ENCODE peak calls at places on chromosomes 2 and 18, in nine cellular contexts. One of them, this sample, is unnamed. For H3K9me3 and H3K4me1, the result is how much of the 10 kb centered on the place peaks cover.

GRCh38 chr2:159124441-159124911 is 156.0 kb downstream of the TANC1 start:
- DNase-seq in neuronal stem cell: no peak
- DNase-seq in BE2C: no peak
- DNase-seq in stomach: peak
- DNase-seq in ovary: peak
- DNase-seq in tibial artery: no peak
- DNase-seq in aorta: peak
- DNase-seq in iPS DF 6.9: no peak
- DNase-seq in CD8-positive, alpha-beta T cell: no peak
- DNase-seq in this sample: peak

GRCh38 chr2:216302981-216303676 is 69.2 kb downstream of the MARCHF4 start:
- DNase-seq in ovary: no peak
- DNase-seq in BE2C: no peak
- DNase-seq in aorta: no peak
- DNase-seq in iPS DF 6.9: no peak
- DNase-seq in CD8-positive, alpha-beta T cell: no peak
- DNase-seq in stomach: no peak
- DNase-seq in neuronal stem cell: no peak
- DNase-seq in tibial artery: no peak
- DNase-seq in this sample: no peak

GRCh38 chr2:167869200-167869599 is 378.2 kb downstream of the STK39 start:
- DNase-seq in aorta: no peak
- DNase-seq in ovary: no peak
- DNase-seq in stomach: no peak
- DNase-seq in BE2C: no peak
- DNase-seq in CD8-positive, alpha-beta T cell: no peak
- DNase-seq in iPS DF 6.9: no peak
- DNase-seq in neuronal stem cell: no peak
- DNase-seq in tibial artery: no peak
- DNase-seq in this sample: no peak

GRCh38 chr2:44118257-44118656 is 50.4 kb upstream of the PPM1B start:
- DNase-seq in aorta: no peak
- DNase-seq in CD8-positive, alpha-beta T cell: no peak
- DNase-seq in BE2C: no peak
- DNase-seq in neuronal stem cell: no peak
- DNase-seq in iPS DF 6.9: no peak
- DNase-seq in ovary: no peak
- DNase-seq in stomach: no peak
- DNase-seq in tibial artery: no peak
- DNase-seq in this sample: no peak

GRCh38 chr2:142868281-142868762 is 9.1 kb upstream of the KYNU start:
- DNase-seq in ovary: peak
- DNase-seq in BE2C: no peak
- DNase-seq in CD8-positive, alpha-beta T cell: no peak
- DNase-seq in stomach: peak
- DNase-seq in tibial artery: peak
- DNase-seq in aorta: peak
- DNase-seq in iPS DF 6.9: no peak
- DNase-seq in neuronal stem cell: no peak
- DNase-seq in this sample: no peak

GRCh38 chr2:100589527-100589926 is 26.7 kb downstream of the PDCL3 start:
- DNase-seq in BE2C: no peak
- DNase-seq in iPS DF 6.9: no peak
- DNase-seq in neuronal stem cell: no peak
- DNase-seq in ovary: no peak
- DNase-seq in tibial artery: no peak
- DNase-seq in stomach: no peak
- DNase-seq in aorta: no peak
- DNase-seq in CD8-positive, alpha-beta T cell: no peak
- DNase-seq in this sample: peak

GRCh38 chr2:88038263-88039105 is 17.1 kb downstream of the KRCC1 start:
- DNase-seq in CD8-positive, alpha-beta T cell: no peak
- DNase-seq in iPS DF 6.9: no peak
- DNase-seq in BE2C: no peak
- DNase-seq in tibial artery: no peak
- DNase-seq in stomach: no peak
- DNase-seq in neuronal stem cell: no peak
- DNase-seq in aorta: no peak
- DNase-seq in ovary: no peak
- DNase-seq in this sample: peak

GRCh38 chr2:72148391-72148974 is 821 bp upstream of the CYP26B1 start:
- DNase-seq in aorta: peak
- DNase-seq in CD8-positive, alpha-beta T cell: no peak
- DNase-seq in iPS DF 6.9: no peak
- DNase-seq in stomach: peak
- DNase-seq in BE2C: no peak
- DNase-seq in ovary: no peak
- DNase-seq in neuronal stem cell: no peak
- DNase-seq in tibial artery: no peak
- DNase-seq in this sample: peak

GRCh38 chr2:61535449-61535848 is 2.7 kb downstream of the XPO1 start:
- DNase-seq in stomach: no peak
- DNase-seq in BE2C: no peak
- DNase-seq in aorta: no peak
- DNase-seq in iPS DF 6.9: no peak
- DNase-seq in ovary: no peak
- DNase-seq in tibial artery: no peak
- DNase-seq in neuronal stem cell: no peak
- DNase-seq in CD8-positive, alpha-beta T cell: no peak
- DNase-seq in this sample: no peak

GRCh38 chr2:56104951-56105350 is 78.8 kb upstream of the CCDC85A start:
- DNase-seq in stomach: no peak
- DNase-seq in tibial artery: no peak
- DNase-seq in ovary: no peak
- DNase-seq in CD8-positive, alpha-beta T cell: no peak
- DNase-seq in aorta: no peak
- DNase-seq in iPS DF 6.9: no peak
- DNase-seq in BE2C: no peak
- DNase-seq in neuronal stem cell: no peak
- DNase-seq in this sample: no peak

GRCh38 chr18:11323359-11323819 is 174.0 kb upstream of the PIEZO2 start:
- DNase-seq in stomach: no peak
- DNase-seq in iPS DF 6.9: no peak
- DNase-seq in neuronal stem cell: no peak
- DNase-seq in BE2C: peak
- DNase-seq in tibial artery: no peak
- DNase-seq in aorta: peak
- DNase-seq in ovary: no peak
- DNase-seq in CD8-positive, alpha-beta T cell: no peak
- DNase-seq in this sample: peak

GRCh38 chr2:179936654-179937053 is 70.4 kb downstream of the CWC22 start:
- DNase-seq in stomach: no peak
- DNase-seq in BE2C: peak
- DNase-seq in neuronal stem cell: peak
- DNase-seq in iPS DF 6.9: peak
- DNase-seq in tibial artery: no peak
- DNase-seq in aorta: no peak
- DNase-seq in ovary: no peak
- DNase-seq in CD8-positive, alpha-beta T cell: no peak
- DNase-seq in this sample: peak

GRCh38 chr18:12048010-12048826 is 45.4 kb upstream of the ANKRD62 start:
- DNase-seq in iPS DF 6.9: no peak
- DNase-seq in stomach: no peak
- DNase-seq in aorta: no peak
- DNase-seq in CD8-positive, alpha-beta T cell: no peak
- DNase-seq in ovary: no peak
- DNase-seq in BE2C: no peak
- DNase-seq in neuronal stem cell: no peak
- DNase-seq in tibial artery: no peak
- DNase-seq in this sample: no peak

GRCh38 chr2:127142663-127143630 is 36.0 kb upstream of the BIN1 start:
- DNase-seq in neuronal stem cell: no peak
- DNase-seq in CD8-positive, alpha-beta T cell: no peak
- DNase-seq in iPS DF 6.9: no peak
- DNase-seq in BE2C: no peak
- DNase-seq in tibial artery: no peak
- DNase-seq in ovary: no peak
- DNase-seq in stomach: no peak
- DNase-seq in aorta: no peak
- DNase-seq in this sample: no peak

GRCh38 chr2:54619660-54620231 is 103.7 kb upstream of the EML6 start:
- DNase-seq in BE2C: no peak
- DNase-seq in CD8-positive, alpha-beta T cell: no peak
- DNase-seq in neuronal stem cell: no peak
- DNase-seq in iPS DF 6.9: no peak
- DNase-seq in tibial artery: no peak
- DNase-seq in aorta: no peak
- DNase-seq in stomach: peak
- DNase-seq in ovary: no peak
- DNase-seq in this sample: no peak

GRCh38 chr2:234963785-234964615 is 12.2 kb downstream of the SH3BP4 start:
- DNase-seq in ovary: no peak
- DNase-seq in stomach: peak
- DNase-seq in tibial artery: peak
- DNase-seq in aorta: no peak
- DNase-seq in BE2C: no peak
- DNase-seq in CD8-positive, alpha-beta T cell: no peak
- DNase-seq in neuronal stem cell: no peak
- DNase-seq in iPS DF 6.9: no peak
- DNase-seq in this sample: peak

GRCh38 chr2:154015233-154015632 is 143.5 kb downstream of the GALNT13 start:
- DNase-seq in neuronal stem cell: no peak
- DNase-seq in stomach: no peak
- DNase-seq in BE2C: no peak
- DNase-seq in aorta: no peak
- DNase-seq in tibial artery: no peak
- DNase-seq in ovary: no peak
- DNase-seq in CD8-positive, alpha-beta T cell: no peak
- DNase-seq in iPS DF 6.9: no peak
- DNase-seq in this sample: no peak

GRCh38 chr18:14935210-14935609 is 187.2 kb downstream of the ANKRD30B start:
- DNase-seq in neuronal stem cell: no peak
- DNase-seq in iPS DF 6.9: no peak
- DNase-seq in aorta: no peak
- DNase-seq in stomach: no peak
- DNase-seq in CD8-positive, alpha-beta T cell: no peak
- DNase-seq in BE2C: no peak
- DNase-seq in ovary: no peak
- DNase-seq in tibial artery: no peak
- DNase-seq in this sample: no peak
- H3K9me3 ChIP-seq in neuronal stem cell: under half
- H3K9me3 ChIP-seq in iPS DF 6.9: under half
- H3K9me3 ChIP-seq in aorta: under half
- H3K9me3 ChIP-seq in stomach: under half
- H3K9me3 ChIP-seq in CD8-positive, alpha-beta T cell: under half
- H3K9me3 ChIP-seq in BE2C: under half
- H3K9me3 ChIP-seq in ovary: under half
- H3K9me3 ChIP-seq in tibial artery: under half
- H3K9me3 ChIP-seq in this sample: under half

DNA sequence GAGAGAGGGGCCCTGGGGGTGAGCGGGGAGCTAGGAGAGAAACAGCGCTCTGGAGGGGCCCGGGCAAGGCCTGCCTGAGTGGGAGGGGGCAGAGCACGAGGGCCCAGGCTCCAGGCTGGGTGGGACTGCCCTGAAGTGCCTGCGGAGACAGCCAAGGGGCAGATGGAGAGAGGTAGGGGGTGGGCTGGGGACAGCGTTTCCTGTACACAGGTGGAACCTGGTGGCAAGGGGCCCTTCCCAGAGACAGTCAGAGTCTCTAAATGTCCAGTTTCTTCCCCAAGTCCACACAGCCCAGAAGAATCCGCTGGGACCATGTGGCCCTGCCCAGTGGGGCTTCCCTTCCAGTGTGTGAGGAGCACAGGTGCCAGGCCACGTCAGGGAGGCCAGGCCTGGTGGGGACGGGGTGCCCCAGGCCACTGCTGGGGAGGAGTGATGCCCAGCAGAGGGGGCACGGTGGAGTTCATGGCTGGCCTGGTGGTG is 1.7 kb upstream of the GPR35 start:
- DNase-seq in stomach: no peak
- DNase-seq in neuronal stem cell: no peak
- DNase-seq in BE2C: peak
- DNase-seq in tibial artery: peak
- DNase-seq in aorta: peak
- DNase-seq in ovary: peak
- DNase-seq in CD8-positive, alpha-beta T cell: no peak
- DNase-seq in iPS DF 6.9: no peak
- DNase-seq in this sample: no peak
- H3K4me1 ChIP-seq in stomach: under half
- H3K4me1 ChIP-seq in neuronal stem cell: under half
- H3K4me1 ChIP-seq in BE2C: under half
- H3K4me1 ChIP-seq in tibial artery: under half
- H3K4me1 ChIP-seq in aorta: under half
- H3K4me1 ChIP-seq in ovary: under half
- H3K4me1 ChIP-seq in CD8-positive, alpha-beta T cell: half or more
- H3K4me1 ChIP-seq in iPS DF 6.9: under half
- H3K4me1 ChIP-seq in this sample: under half

GRCh38 chr2:51881673-51882072 is 849.7 kb upstream of the NRXN1 start:
- DNase-seq in tibial artery: no peak
- DNase-seq in BE2C: no peak
- DNase-seq in aorta: no peak
- DNase-seq in CD8-positive, alpha-beta T cell: no peak
- DNase-seq in stomach: no peak
- DNase-seq in ovary: no peak
- DNase-seq in iPS DF 6.9: no peak
- DNase-seq in neuronal stem cell: no peak
- DNase-seq in this sample: no peak

GRCh38 chr2:51880153-51880552 is 848.2 kb upstream of the NRXN1 start:
- DNase-seq in tibial artery: no peak
- DNase-seq in CD8-positive, alpha-beta T cell: no peak
- DNase-seq in ovary: no peak
- DNase-seq in stomach: no peak
- DNase-seq in BE2C: no peak
- DNase-seq in aorta: no peak
- DNase-seq in neuronal stem cell: no peak
- DNase-seq in iPS DF 6.9: no peak
- DNase-seq in this sample: no peak
- H3K9me3 ChIP-seq in tibial artery: under half
- H3K9me3 ChIP-seq in CD8-positive, alpha-beta T cell: under half
- H3K9me3 ChIP-seq in ovary: under half
- H3K9me3 ChIP-seq in stomach: under half
- H3K9me3 ChIP-seq in BE2C: under half
- H3K9me3 ChIP-seq in aorta: under half
- H3K9me3 ChIP-seq in neuronal stem cell: under half
- H3K9me3 ChIP-seq in iPS DF 6.9: under half
- H3K9me3 ChIP-seq in this sample: under half

DNA sequence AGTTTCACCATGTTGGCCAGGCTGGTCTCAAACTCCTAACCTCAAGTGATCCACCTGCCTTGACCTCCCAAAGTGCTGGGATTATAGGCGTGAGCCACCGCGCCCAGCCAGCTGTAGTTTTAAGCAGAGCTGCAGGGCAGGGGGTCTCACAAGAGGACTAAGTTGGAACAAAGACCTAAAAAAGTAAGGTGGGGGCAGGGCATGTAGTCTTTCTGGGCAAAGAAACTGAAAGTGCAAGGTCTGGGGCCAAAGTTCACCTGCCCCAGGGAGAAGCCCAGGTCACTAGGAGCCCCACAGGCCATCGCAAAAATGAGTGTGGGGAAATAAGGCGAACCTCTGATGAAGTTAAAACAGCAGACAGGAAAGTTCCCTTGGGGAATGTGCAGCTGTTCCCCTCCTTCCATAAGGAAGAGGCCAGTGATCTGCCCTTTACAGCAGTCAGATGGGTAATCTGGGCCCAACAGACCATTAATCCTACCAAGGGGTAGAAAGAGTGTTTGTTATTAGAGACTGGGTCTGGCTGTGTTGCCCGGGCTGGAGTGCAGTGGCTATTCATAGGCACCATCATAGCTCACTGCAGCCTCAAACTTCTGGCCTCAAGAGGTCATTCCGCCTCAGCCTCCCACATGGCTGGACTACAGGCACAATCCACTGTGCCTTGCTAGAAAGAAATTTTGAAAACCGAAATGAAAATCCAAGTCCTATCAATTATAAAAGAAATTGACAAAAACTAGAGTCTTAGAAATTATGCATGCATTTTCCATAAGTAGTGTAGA is 2.8 kb downstream of the SCLY start:
- DNase-seq in aorta: no peak
- DNase-seq in stomach: no peak
- DNase-seq in tibial artery: no peak
- DNase-seq in BE2C: no peak
- DNase-seq in ovary: no peak
- DNase-seq in iPS DF 6.9: no peak
- DNase-seq in CD8-positive, alpha-beta T cell: no peak
- DNase-seq in neuronal stem cell: no peak
- DNase-seq in this sample: peak
- H3K4me1 ChIP-seq in aorta: under half
- H3K4me1 ChIP-seq in stomach: under half
- H3K4me1 ChIP-seq in tibial artery: under half
- H3K4me1 ChIP-seq in BE2C: under half
- H3K4me1 ChIP-seq in ovary: under half
- H3K4me1 ChIP-seq in iPS DF 6.9: under half
- H3K4me1 ChIP-seq in CD8-positive, alpha-beta T cell: under half
- H3K4me1 ChIP-seq in neuronal stem cell: under half
- H3K4me1 ChIP-seq in this sample: under half